ENCODE peak calls at places on chromosomes 6 and 20, in six cellular contexts. One of them, this sample, is unnamed.

GRCh38 chr20:18832801-18833200 is 19.2 kb downstream of the SCP2D1 start:
- DNase-seq in GM23248: no peak
- DNase-seq in GM12878: no peak
- DNase-seq in stimulated activated CD4-positive, alpha-beta T cell treated with anti-CD3 and anti-CD28 coated beads, Interleukin-4, amount 100 ng/mL, for 1 hour: no peak
- DNase-seq in head of caudate nucleus: no peak
- DNase-seq in A549: no peak
- DNase-seq in this sample: no peak

GRCh38 chr6:109480993-109481480 is 2.0 kb downstream of the ZBTB24 start:
- DNase-seq in GM23248: no peak
- DNase-seq in GM12878: no peak
- DNase-seq in stimulated activated CD4-positive, alpha-beta T cell treated with anti-CD3 and anti-CD28 coated beads, Interleukin-4, amount 100 ng/mL, for 1 hour: no peak
- DNase-seq in head of caudate nucleus: no peak
- DNase-seq in A549: no peak
- DNase-seq in this sample: no peak

GRCh38 chr20:4793183-4793582 is 71.5 kb downstream of the PRND start:
- DNase-seq in A549: no peak
- DNase-seq in GM23248: no peak
- DNase-seq in stimulated activated CD4-positive, alpha-beta T cell treated with anti-CD3 and anti-CD28 coated beads, Interleukin-4, amount 100 ng/mL, for 1 hour: no peak
- DNase-seq in head of caudate nucleus: no peak
- DNase-seq in GM12878: no peak
- DNase-seq in this sample: no peak

GRCh38 chr20:10536531-10536930 is 101.4 kb downstream of the SLX4IP start:
- DNase-seq in head of caudate nucleus: no peak
- DNase-seq in GM23248: no peak
- DNase-seq in stimulated activated CD4-positive, alpha-beta T cell treated with anti-CD3 and anti-CD28 coated beads, Interleukin-4, amount 100 ng/mL, for 1 hour: peak
- DNase-seq in GM12878: no peak
- DNase-seq in A549: no peak
- DNase-seq in this sample: peak

GRCh38 chr20:14716251-14716650 is 378.8 kb upstream of the FLRT3 start:
- DNase-seq in GM12878: no peak
- DNase-seq in head of caudate nucleus: no peak
- DNase-seq in GM23248: no peak
- DNase-seq in stimulated activated CD4-positive, alpha-beta T cell treated with anti-CD3 and anti-CD28 coated beads, Interleukin-4, amount 100 ng/mL, for 1 hour: no peak
- DNase-seq in A549: no peak
- DNase-seq in this sample: no peak

GRCh38 chr20:58985656-58986055 is 4.6 kb downstream of the NELFCD start:
- DNase-seq in GM23248: peak
- DNase-seq in A549: no peak
- DNase-seq in head of caudate nucleus: no peak
- DNase-seq in GM12878: no peak
- DNase-seq in stimulated activated CD4-positive, alpha-beta T cell treated with anti-CD3 and anti-CD28 coated beads, Interleukin-4, amount 100 ng/mL, for 1 hour: no peak
- DNase-seq in this sample: peak

GRCh38 chr6:119627908-119628669 is 278.5 kb upstream of the MAN1A1 start:
- DNase-seq in head of caudate nucleus: peak
- DNase-seq in A549: no peak
- DNase-seq in GM12878: no peak
- DNase-seq in stimulated activated CD4-positive, alpha-beta T cell treated with anti-CD3 and anti-CD28 coated beads, Interleukin-4, amount 100 ng/mL, for 1 hour: no peak
- DNase-seq in GM23248: peak
- DNase-seq in this sample: peak

GRCh38 chr6:111503660-111504059 is 20.6 kb upstream of the REV3L start:
- DNase-seq in A549: no peak
- DNase-seq in GM12878: no peak
- DNase-seq in GM23248: no peak
- DNase-seq in stimulated activated CD4-positive, alpha-beta T cell treated with anti-CD3 and anti-CD28 coated beads, Interleukin-4, amount 100 ng/mL, for 1 hour: no peak
- DNase-seq in head of caudate nucleus: no peak
- DNase-seq in this sample: no peak

GRCh38 chr6:33839399-33840063 is 35.7 kb upstream of the MLN start:
- DNase-seq in GM12878: no peak
- DNase-seq in GM23248: no peak
- DNase-seq in A549: no peak
- DNase-seq in stimulated activated CD4-positive, alpha-beta T cell treated with anti-CD3 and anti-CD28 coated beads, Interleukin-4, amount 100 ng/mL, for 1 hour: no peak
- DNase-seq in head of caudate nucleus: no peak
- DNase-seq in this sample: no peak

GRCh38 chr20:10478205-10478604 is 43.1 kb downstream of the SLX4IP start:
- DNase-seq in GM12878: peak
- DNase-seq in A549: no peak
- DNase-seq in GM23248: no peak
- DNase-seq in head of caudate nucleus: no peak
- DNase-seq in stimulated activated CD4-positive, alpha-beta T cell treated with anti-CD3 and anti-CD28 coated beads, Interleukin-4, amount 100 ng/mL, for 1 hour: no peak
- DNase-seq in this sample: no peak

GRCh38 chr6:56852249-56852606 is 102.7 kb upstream of the BEND6 start:
- DNase-seq in head of caudate nucleus: no peak
- DNase-seq in A549: no peak
- DNase-seq in GM23248: peak
- DNase-seq in stimulated activated CD4-positive, alpha-beta T cell treated with anti-CD3 and anti-CD28 coated beads, Interleukin-4, amount 100 ng/mL, for 1 hour: no peak
- DNase-seq in GM12878: no peak
- DNase-seq in this sample: no peak

GRCh38 chr6:37340639-37340943 is 13.2 kb upstream of the RNF8 start:
- DNase-seq in head of caudate nucleus: no peak
- DNase-seq in A549: no peak
- DNase-seq in GM23248: no peak
- DNase-seq in stimulated activated CD4-positive, alpha-beta T cell treated with anti-CD3 and anti-CD28 coated beads, Interleukin-4, amount 100 ng/mL, for 1 hour: no peak
- DNase-seq in GM12878: no peak
- DNase-seq in this sample: peak

GRCh38 chr6:32082951-32083350 is 26.2 kb downstream of the TNXB start:
- DNase-seq in A549: no peak
- DNase-seq in head of caudate nucleus: no peak
- DNase-seq in GM12878: no peak
- DNase-seq in GM23248: peak
- DNase-seq in stimulated activated CD4-positive, alpha-beta T cell treated with anti-CD3 and anti-CD28 coated beads, Interleukin-4, amount 100 ng/mL, for 1 hour: no peak
- DNase-seq in this sample: peak

GRCh38 chr6:22025468-22026159 is 271.2 kb downstream of the PRL start:
- DNase-seq in stimulated activated CD4-positive, alpha-beta T cell treated with anti-CD3 and anti-CD28 coated beads, Interleukin-4, amount 100 ng/mL, for 1 hour: no peak
- DNase-seq in head of caudate nucleus: no peak
- DNase-seq in GM12878: peak
- DNase-seq in A549: peak
- DNase-seq in GM23248: peak
- DNase-seq in this sample: peak

GRCh38 chr6:96521267-96521624 is 360 bp upstream of the UFL1 start:
- DNase-seq in stimulated activated CD4-positive, alpha-beta T cell treated with anti-CD3 and anti-CD28 coated beads, Interleukin-4, amount 100 ng/mL, for 1 hour: no peak
- DNase-seq in A549: no peak
- DNase-seq in GM12878: no peak
- DNase-seq in GM23248: no peak
- DNase-seq in head of caudate nucleus: no peak
- DNase-seq in this sample: no peak

GRCh38 chr20:57856658-57857057 is 146.8 kb upstream of the PMEPA1 start:
- DNase-seq in GM12878: no peak
- DNase-seq in stimulated activated CD4-positive, alpha-beta T cell treated with anti-CD3 and anti-CD28 coated beads, Interleukin-4, amount 100 ng/mL, for 1 hour: no peak
- DNase-seq in A549: no peak
- DNase-seq in GM23248: no peak
- DNase-seq in head of caudate nucleus: no peak
- DNase-seq in this sample: no peak

This sample was measured in fibroblast of mammary gland.